ENCODE peak calls at places on chromosomes 1 and 21, in four cellular contexts. G is DND-41, L is GM23248, H is fibroblast of lung. W is an unnamed sample.

GRCh38 chr1:3548156-3548893 is 63.0 kb downstream of the MEGF6 start:
- DNase-seq in H (peak; percentile 76), G (no peak), L (no peak), W (no peak)

GRCh38 chr1:210232524-210233215 is at the start of gene SERTAD4:
- DNase-seq in H (peak; percentile 53), L (peak; percentile 68), G (no peak), W (peak; percentile 56)

GRCh38 chr1:33232716-33233115 is 23.6 kb upstream of the ZNF362 start:
- DNase-seq in H (no peak), L (no peak), G (no peak), W (no peak)

GRCh38 chr1:94296018-94296417 is 58.6 kb upstream of the ARHGAP29 start:
- DNase-seq in H (peak; percentile 88), G (no peak), L (peak; percentile 87), W (no peak)

GRCh38 chr1:17372955-17373354 is 959 bp downstream of the PADI6 start:
- DNase-seq in G (no peak), H (no peak), L (no peak), W (no peak)

GRCh38 chr1:19165501-19165900 is 44.6 kb downstream of the UBR4 start:
- DNase-seq in G (no peak), H (peak; percentile 41), L (no peak), W (no peak)

GRCh38 chr1:44524180-44524579 is 119.1 kb downstream of the RNF220 start:
- DNase-seq in G (no peak), L (no peak), H (no peak), W (peak; percentile 93)

GRCh38 chr1:61741682-61742619 is at the start of gene PATJ:
- DNase-seq in G (no peak), H (peak; percentile 18), L (peak; percentile 49), W (no peak)

GRCh38 chr1:29176567-29176966 is 5.1 kb downstream of the SRSF4 start:
- DNase-seq in L (peak; percentile 84), H (peak; percentile 43), G (no peak), W (no peak)

GRCh38 chr1:6222644-6223043 is 13.1 kb downstream of the ICMT start:
- DNase-seq in L (no peak), H (peak; percentile 42), G (no peak), W (no peak)

GRCh38 chr1:6218380-6218779 is 12.5 kb downstream of the RNF207 start:
- DNase-seq in G (no peak), H (no peak), L (no peak), W (no peak)

GRCh38 chr1:6221210-6221784 is 14.5 kb downstream of the ICMT start:
- DNase-seq in H (no peak), G (no peak), L (no peak), W (no peak)

GRCh38 chr1:6223617-6224016 is 12.1 kb downstream of the ICMT start:
- DNase-seq in G (no peak), H (no peak), L (no peak), W (no peak)

GRCh38 chr1:6220236-6220635 is 14.3 kb downstream of the RNF207 start:
- DNase-seq in H (no peak), L (no peak), G (no peak), W (no peak)
- H3K9ac ChIP-seq in H (no peak overlapping the region), L (no peak overlapping the region), G (no peak overlapping the region), W (no peak overlapping the region)

DNA sequence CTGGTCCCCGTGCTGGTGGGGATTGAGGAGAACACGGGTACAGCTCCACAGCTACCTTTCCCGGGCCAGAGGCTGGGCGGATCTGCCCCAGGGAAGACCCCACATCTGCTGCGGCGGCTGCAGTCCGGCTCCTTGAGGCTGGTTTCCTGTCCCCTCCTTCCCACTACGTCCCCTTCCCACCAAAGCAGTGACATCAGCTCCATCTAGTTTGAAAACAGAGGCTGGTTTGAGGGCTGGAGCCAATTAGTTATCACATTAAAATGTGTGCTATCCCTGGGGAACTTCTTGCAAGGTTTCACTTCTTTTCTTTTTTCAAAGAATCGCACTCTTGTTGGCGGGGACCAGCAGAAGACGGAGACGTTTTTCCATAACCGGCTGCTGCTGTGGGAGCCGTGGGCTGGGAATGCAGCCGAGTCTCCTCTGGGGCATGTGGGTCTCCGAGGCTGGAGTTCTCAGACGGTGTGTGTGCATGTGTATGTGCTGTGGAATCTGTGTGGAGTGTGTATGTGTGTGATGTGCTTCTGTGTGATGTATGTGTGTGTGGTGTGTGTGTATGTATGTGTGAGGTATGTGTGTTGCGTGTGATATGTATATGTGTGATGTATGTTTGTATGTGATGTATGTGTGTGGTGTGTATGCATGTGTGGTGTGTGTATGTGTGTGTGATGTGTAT is 8.9 kb upstream of the PCBP3 start:
- DNase-seq in H (peak; percentile 70), L (peak; percentile 56), G (no peak), W (no peak)
- H3K9ac ChIP-seq in H (no peak overlapping the region), L (no peak overlapping the region), G (no peak overlapping the region), W (no peak overlapping the region)

GRCh38 chr1:156152628-156153027 is 757 bp upstream of the SEMA4A start:
- DNase-seq in G (no peak), H (no peak), L (no peak), W (no peak)

GRCh38 chr1:156148236-156148635 is 5.1 kb upstream of the SEMA4A start:
- DNase-seq in G (no peak), L (no peak), H (no peak), W (no peak)

GRCh38 chr1:156151093-156151688 is 2.2 kb upstream of the SEMA4A start:
- DNase-seq in G (no peak), H (peak; percentile 29), L (peak; percentile 87), W (no peak)

GRCh38 chr1:156149374-156150106 is 3.8 kb upstream of the SEMA4A start:
- DNase-seq in G (no peak), H (no peak), L (no peak), W (peak; percentile 93)

GRCh38 chr1:156150107-156151000 is 3.0 kb upstream of the SEMA4A start:
- DNase-seq in H (no peak), L (no peak), G (no peak), W (no peak)
- H3K9ac ChIP-seq in H (no peak overlapping the region), L (no peak overlapping the region), G (no peak overlapping the region), W (peak overlapping the region; percentile 50)

GRCh38 chr1:199029855-199030254 is 391.0 kb downstream of the PTPRC start:
- DNase-seq in G (peak; percentile 59), L (peak; percentile 51), H (peak; percentile 83), W (no peak)

GRCh38 chr1:199038188-199038587 is 399.3 kb downstream of the PTPRC start:
- DNase-seq in G (no peak), H (no peak), L (no peak), W (no peak)

GRCh38 chr1:199029401-199029800 is 390.6 kb downstream of the PTPRC start:
- DNase-seq in H (peak; percentile 91), L (peak; percentile 9), G (peak; percentile 63), W (no peak)

DNA sequence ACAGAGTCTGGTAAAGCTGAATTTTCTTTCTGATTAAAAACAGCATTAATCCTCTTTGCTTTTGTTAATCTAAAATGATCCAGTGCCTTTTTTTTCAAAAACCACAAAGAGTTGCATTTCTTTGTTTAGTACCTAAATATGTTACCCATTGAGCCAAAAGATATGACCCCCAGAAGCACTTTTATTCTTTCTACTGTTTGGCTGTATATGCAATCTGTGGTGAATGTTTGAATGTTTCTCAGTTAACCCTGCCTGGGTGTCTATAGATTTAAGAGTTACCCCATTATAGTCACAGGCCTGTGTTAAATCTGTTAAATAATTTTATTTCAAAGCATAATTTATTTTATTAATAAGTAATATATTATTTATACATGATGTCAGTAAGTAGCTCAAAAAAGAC is 394.9 kb downstream of the PTPRC start:
- DNase-seq in L (no peak), H (no peak), G (no peak), W (no peak)
- H3K9ac ChIP-seq in L (no peak overlapping the region), H (no peak overlapping the region), G (peak overlapping the region; percentile 68), W (no peak overlapping the region)

GRCh38 chr1:11761988-11762406 is at the start of gene C1orf167:
- DNase-seq in G (no peak), L (no peak), H (no peak), W (no peak)

GRCh38 chr1:11766429-11766776 is 4.4 kb downstream of the C1orf167 start:
- DNase-seq in G (no peak), H (no peak), L (no peak), W (no peak)

GRCh38 chr1:11765661-11766428 is 3.9 kb downstream of the C1orf167 start:
- DNase-seq in H (no peak), G (no peak), L (no peak), W (no peak)

GRCh38 chr1:11761285-11761684 is 708 bp upstream of the C1orf167 start:
- DNase-seq in L (no peak), G (no peak), H (no peak), W (no peak)

DNA sequence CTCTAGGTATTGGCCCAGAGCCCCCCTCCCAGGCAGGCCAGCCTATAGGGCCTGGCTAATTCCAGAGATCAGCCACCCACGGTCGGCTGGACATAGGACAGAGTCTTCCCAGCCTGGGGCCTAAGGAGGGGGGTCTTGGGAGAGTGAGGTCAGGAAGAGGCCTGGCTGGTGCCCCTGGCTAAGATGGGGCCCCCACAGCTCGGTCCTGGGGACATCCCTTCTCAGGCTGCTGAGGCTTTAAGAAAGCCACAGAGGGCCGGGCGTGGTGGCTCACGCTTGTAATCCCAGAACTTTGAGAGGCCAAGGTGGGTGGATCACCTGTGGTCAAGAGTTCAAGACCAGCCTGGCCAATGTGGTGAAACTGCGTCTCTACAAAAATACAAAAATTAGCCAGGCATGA is 2.5 kb downstream of the C1orf167 start:
- DNase-seq in L (no peak), H (no peak), G (no peak), W (no peak)
- H3K9ac ChIP-seq in L (no peak overlapping the region), H (no peak overlapping the region), G (no peak overlapping the region), W (no peak overlapping the region)

DNA sequence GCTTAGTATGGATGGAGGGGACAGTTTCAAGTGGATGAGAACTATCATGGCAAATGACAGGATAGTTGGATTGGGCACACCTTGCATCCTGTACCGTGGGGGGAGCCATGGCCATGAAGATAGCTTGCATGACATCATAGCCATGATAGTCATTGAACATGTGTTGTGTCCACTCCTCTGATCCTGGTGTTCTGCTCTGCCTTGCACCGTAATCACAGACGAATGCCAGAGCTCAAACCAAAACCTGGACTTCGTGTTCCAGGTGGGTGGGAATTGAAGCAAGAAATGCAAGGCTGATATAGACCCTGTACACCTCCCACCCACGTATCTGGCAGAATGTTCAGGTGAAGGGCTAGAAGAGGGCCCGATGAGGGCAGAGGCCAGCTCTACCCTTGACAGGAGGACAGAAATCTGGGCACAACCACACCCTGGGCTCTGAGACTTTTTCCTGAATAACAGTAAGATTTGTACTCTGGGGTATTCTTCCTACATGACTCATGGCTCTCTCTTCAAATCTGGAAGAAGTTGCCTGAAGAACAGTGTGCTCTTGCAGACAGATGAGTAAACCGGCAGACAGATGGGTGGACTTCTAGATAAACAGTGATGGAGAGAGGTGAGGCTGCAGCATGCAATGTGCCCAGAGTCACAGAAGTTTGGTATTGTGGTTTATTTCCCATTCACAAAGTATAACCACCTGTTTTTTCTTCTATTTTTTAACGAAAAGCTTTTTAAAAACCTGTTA is 45.0 kb downstream of the KCNJ6 start:
- DNase-seq in G (no peak), L (peak; percentile 91), H (peak; percentile 91), W (no peak)
- H3K9ac ChIP-seq in G (no peak overlapping the region), L (no peak overlapping the region), H (no peak overlapping the region), W (no peak overlapping the region)

DNA sequence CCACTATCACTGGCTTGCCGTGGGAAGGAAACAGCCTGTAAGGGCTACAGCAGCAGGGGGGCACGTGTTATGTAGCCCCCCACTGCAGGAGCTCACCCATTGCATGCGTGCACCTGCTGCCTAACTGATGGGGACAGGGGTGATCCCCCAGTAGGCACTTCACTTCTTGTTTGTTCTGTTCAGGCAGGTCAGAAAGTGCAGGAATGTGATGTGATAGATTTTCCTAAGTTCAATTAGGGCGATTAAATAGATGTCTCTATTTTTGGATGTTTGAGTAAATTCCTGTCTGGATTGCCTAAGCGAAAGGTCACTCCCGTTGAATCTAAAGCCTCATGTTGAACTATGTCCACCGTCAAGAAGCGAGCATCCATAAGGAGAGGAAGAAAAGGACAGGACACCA is 78.8 kb upstream of the LPGAT1 start:
- DNase-seq in H (no peak), L (no peak), G (no peak), W (no peak)
- H3K9ac ChIP-seq in H (no peak overlapping the region), L (no peak overlapping the region), G (no peak overlapping the region), W (no peak overlapping the region)

W was measured in NT2/D1.